ENCODE peak calls at places on chromosomes 7 and 10, in eight cellular contexts. Q is AG08396, T is T1000, J is Kasumi-1, L is prostate gland, Y is osteocyte, E is epithelial cell of esophagus, O is neural progenitor cell. V is an unnamed sample.

GRCh38 chr10:110456523-110457091 is 41.1 kb upstream of the DUSP5 start:
- DNase-seq in L (no peak), Q (no peak), J (no peak), O (no peak), Y (no peak), E (peak), T (peak), V (no peak)

GRCh38 chr10:71128311-71129010 is 83.9 kb upstream of the UNC5B start:
- DNase-seq in Q (no peak), O (no peak), T (no peak), L (no peak), Y (no peak), J (no peak), E (no peak), V (no peak)

GRCh38 chr7:35035511-35035921 is 1.8 kb downstream of the DPY19L1 start:
- DNase-seq in L (peak), Y (no peak), T (peak), O (peak), Q (peak), J (no peak), E (peak), V (no peak)

GRCh38 chr7:70506463-70506862 is 625.5 kb upstream of the GALNT17 start:
- DNase-seq in T (no peak), J (no peak), O (peak), L (no peak), E (no peak), Y (no peak), Q (no peak), V (no peak)

GRCh38 chr7:116949941-116950801 is 3.1 kb upstream of the ST7 start:
- DNase-seq in J (no peak), L (no peak), T (no peak), Q (no peak), E (no peak), Y (no peak), O (no peak), V (no peak)

GRCh38 chr7:100623951-100624824 is 11.8 kb downstream of the MOSPD3 start:
- DNase-seq in Q (no peak), O (no peak), T (no peak), J (no peak), Y (no peak), E (no peak), L (no peak), V (no peak)

GRCh38 chr7:116884691-116885090 is 22.3 kb downstream of the CAPZA2 start:
- DNase-seq in Y (no peak), T (no peak), O (no peak), L (no peak), J (no peak), Q (no peak), E (no peak), V (no peak)

GRCh38 chr10:13877154-13877909 is 290.6 kb downstream of the PRPF18 start:
- DNase-seq in T (no peak), E (no peak), J (no peak), Y (no peak), Q (peak), O (no peak), L (no peak), V (no peak)

GRCh38 chr7:44189286-44189992 is at the start of gene GCK:
- DNase-seq in L (no peak), T (no peak), E (no peak), J (no peak), Y (peak), O (peak), Q (no peak), V (no peak)

GRCh38 chr10:103083266-103083976 is 109.7 kb downstream of the NT5C2 start:
- DNase-seq in J (no peak), Y (peak), E (no peak), O (no peak), T (no peak), L (no peak), Q (no peak), V (no peak)

GRCh38 chr10:70853031-70853430 is 35.3 kb downstream of the PCBD1 start:
- DNase-seq in E (peak), Y (no peak), Q (no peak), O (no peak), T (no peak), L (no peak), J (no peak), V (no peak)

GRCh38 chr7:82235710-82236109 is 207.9 kb downstream of the CACNA2D1 start:
- DNase-seq in Y (no peak), J (no peak), T (no peak), L (no peak), O (no peak), E (peak), Q (no peak), V (no peak)

GRCh38 chr7:128405345-128406146 is 4.2 kb downstream of the IMPDH1 start:
- DNase-seq in E (peak), J (no peak), Y (no peak), O (peak), L (no peak), Q (peak), T (no peak), V (no peak)

GRCh38 chr7:65746398-65746669 is 126.5 kb upstream of the VKORC1L1 start:
- DNase-seq in E (peak), T (no peak), L (no peak), Q (peak), J (no peak), O (no peak), Y (no peak), V (no peak)

GRCh38 chr10:127135844-127136577 is 60.4 kb downstream of the INSYN2A start:
- DNase-seq in E (no peak), Y (no peak), O (no peak), T (no peak), J (no peak), Q (no peak), L (no peak), V (no peak)

GRCh38 chr7:45575501-45576248 is 1.5 kb downstream of the ADCY1 start:
- DNase-seq in Y (no peak), Q (no peak), J (no peak), T (no peak), O (no peak), E (no peak), L (no peak), V (no peak)

GRCh38 chr10:22605168-22605567 is 109.2 kb downstream of the PIP4K2A start:
- DNase-seq in L (no peak), Y (no peak), O (peak), T (no peak), E (peak), J (peak), Q (no peak), V (no peak)

GRCh38 chr10:75035975-75036708 is 75.3 kb upstream of the SAMD8 start:
- DNase-seq in J (peak), E (peak), O (no peak), Y (peak), Q (peak), L (no peak), T (no peak), V (no peak)

GRCh38 chr10:74103560-74104248 is 46.9 kb downstream of the AP3M1 start:
- DNase-seq in T (no peak), Q (peak), L (no peak), O (peak), E (peak), J (peak), Y (no peak), V (no peak)

GRCh38 chr7:40394382-40394781 is 259.6 kb downstream of the SUGCT start:
- DNase-seq in E (no peak), L (no peak), Y (no peak), J (no peak), Q (no peak), T (no peak), O (no peak), V (no peak)

GRCh38 chr7:101740981-101741725 is 76.3 kb upstream of the CUX1 start:
- DNase-seq in E (no peak), Y (no peak), J (peak), O (no peak), L (no peak), Q (no peak), T (no peak), V (no peak)

GRCh38 chr10:87842776-87843497 is 20.4 kb downstream of the KLLN start:
- DNase-seq in T (no peak), Q (peak), J (no peak), Y (no peak), E (peak), O (no peak), L (no peak), V (no peak)

GRCh38 chr10:103683851-103684250 is 171.5 kb downstream of the SH3PXD2A start:
- DNase-seq in Y (no peak), J (no peak), T (no peak), E (no peak), Q (no peak), O (no peak), L (no peak), V (no peak)

GRCh38 chr10:79277579-79277978 is 69.7 kb upstream of the PPIF start:
- DNase-seq in Y (no peak), T (no peak), E (no peak), Q (no peak), J (no peak), O (peak), L (no peak), V (no peak)